ENCODE peak calls at places on chromosomes 12 and 14, in six cellular contexts. E is H1, P is SK-N-SH, F is GM12878, Z is HepG2, N is K562. S is an unnamed sample.

GRCh38 chr12:121792607-121793500 is 634 bp downstream of the RHOF start:
- DNase-seq in E (no peak), P (no peak), F (no peak), Z (peak; percentile 62), N (no peak), S (no peak)

GRCh38 chr14:71815110-71815509 is 117.1 kb upstream of the RGS6 start:
- DNase-seq in E (no peak), P (no peak), F (no peak), Z (no peak), N (no peak), S (no peak)

GRCh38 chr12:2693204-2693860 is 101.4 kb upstream of the FKBP4 start:
- DNase-seq in E (no peak), P (no peak), F (no peak), Z (no peak), N (no peak), S (no peak)

GRCh38 chr12:54479421-54479820 is 6.0 kb upstream of the GTSF1 start:
- DNase-seq in E (no peak), P (no peak), F (no peak), Z (no peak), N (no peak), S (no peak)

GRCh38 chr14:56858422-56858821 is 48.1 kb upstream of the OTX2 start:
- DNase-seq in E (no peak), P (no peak), F (no peak), Z (no peak), N (no peak), S (no peak)

GRCh38 chr12:76627346-76628135 is 68.0 kb upstream of the OSBPL8 start:
- DNase-seq in E (no peak), P (no peak), F (no peak), Z (no peak), N (no peak), S (no peak)

GRCh38 chr12:6089041-6089823 is 35.2 kb downstream of the VWF start:
- DNase-seq in E (no peak), P (no peak), F (no peak), Z (peak; percentile 56), N (no peak), S (no peak)

GRCh38 chr12:50110127-50110761 is 1.8 kb upstream of the COX14 start:
- DNase-seq in E (no peak), P (no peak), F (peak; percentile 50), Z (peak; percentile 86), N (peak; percentile 87), S (no peak)

GRCh38 chr12:92408072-92408900 is 262.6 kb upstream of the BTG1 start:
- DNase-seq in E (peak; percentile 23), P (peak; percentile 55), F (no peak), Z (peak; percentile 4), N (peak; percentile 38), S (peak; percentile 30)

DNA sequence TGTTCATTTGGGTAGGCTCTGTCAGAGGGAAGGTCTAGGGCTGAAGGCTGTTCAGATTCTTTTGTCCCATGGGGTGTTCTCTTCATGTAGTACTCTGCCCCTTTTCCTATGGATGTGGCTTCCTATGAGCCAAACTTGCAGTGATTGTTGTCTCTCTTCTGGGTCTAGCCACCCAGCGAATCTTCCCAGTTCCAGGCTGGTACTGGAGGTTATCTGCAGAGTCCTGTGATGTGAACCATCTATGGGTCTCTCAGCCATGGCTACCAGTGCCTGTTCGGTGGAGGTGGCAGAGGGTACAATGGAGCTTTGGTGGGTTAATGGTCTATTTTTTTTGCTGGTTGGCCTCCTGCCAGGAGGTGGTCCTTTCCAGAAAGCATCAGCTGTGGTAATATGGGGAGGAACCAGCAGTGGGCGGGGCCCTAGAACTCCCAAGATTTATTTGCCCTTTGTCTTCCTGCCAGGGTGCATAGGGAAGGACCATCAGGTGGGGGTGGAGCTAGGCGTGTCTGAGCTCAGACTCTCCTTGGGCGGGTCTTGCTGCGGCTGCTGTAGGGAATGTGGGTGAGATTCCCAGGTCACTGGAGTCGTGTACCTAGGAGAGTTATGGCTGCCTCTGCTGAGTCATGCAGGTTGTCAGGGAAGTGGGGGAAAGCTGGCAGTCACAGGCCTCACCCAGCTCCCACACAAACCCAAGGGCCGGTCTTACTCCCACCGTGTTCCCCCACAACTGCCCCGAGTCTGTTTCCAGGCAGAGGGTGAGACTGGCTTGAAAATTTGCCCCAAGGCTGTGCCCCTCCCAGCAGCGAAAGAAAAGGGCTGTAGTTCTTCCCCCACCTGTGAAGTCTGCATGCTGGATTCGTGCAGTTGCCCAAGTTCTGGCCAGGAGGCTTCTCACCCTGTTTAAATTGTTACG is 17.5 kb downstream of the MTRFR start:
- DNase-seq in E (no peak), P (no peak), F (no peak), Z (peak; percentile 45), N (peak; percentile 55), S (peak; percentile 71)
- TF ChIP-seq CHD2 in E (no peak), P (no peak), F (no peak), Z (no peak), N (no peak), S (no peak)

GRCh38 chr12:34395056-34396005 is 373.0 kb downstream of the ALG10 start:
- DNase-seq in E (no peak), P (peak; percentile 7), F (no peak), Z (no peak), N (no peak), S (no peak)

GRCh38 chr12:34394211-34395055 is 372.1 kb downstream of the ALG10 start:
- DNase-seq in E (no peak), P (peak; percentile 9), F (no peak), Z (no peak), N (no peak), S (no peak)

GRCh38 chr12:34392741-34393085 is 370.4 kb downstream of the ALG10 start:
- DNase-seq in E (no peak), P (no peak), F (no peak), Z (no peak), N (no peak), S (no peak)

GRCh38 chr12:34393086-34393820 is 371.0 kb downstream of the ALG10 start:
- DNase-seq in E (no peak), P (no peak), F (no peak), Z (no peak), N (no peak), S (no peak)

GRCh38 chr12:34393821-34394150 is 371.5 kb downstream of the ALG10 start:
- DNase-seq in E (no peak), P (peak; percentile 4), F (no peak), Z (no peak), N (no peak), S (no peak)
- TF ChIP-seq CHD2 in E (no peak), P (no peak), F (no peak), Z (no peak), N (no peak), S (no peak)

DNA sequence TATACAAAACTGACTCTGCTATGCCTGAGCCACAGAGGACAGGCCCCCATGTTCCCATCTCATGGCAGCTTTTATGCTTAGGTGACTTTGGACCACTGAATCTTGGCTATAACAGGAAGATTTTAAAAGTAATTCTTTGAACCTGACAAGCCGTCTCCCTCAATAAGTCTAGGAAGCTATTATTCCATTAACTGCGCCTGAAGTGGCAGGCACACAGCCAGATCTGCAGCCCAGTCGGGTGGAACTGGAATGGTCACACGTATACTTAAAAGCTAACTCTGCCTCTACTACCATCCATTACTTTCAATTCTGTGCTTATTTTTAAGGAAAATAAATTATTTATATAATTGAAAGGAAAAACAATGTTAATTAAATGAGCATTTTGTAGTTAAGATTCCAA is 6.8 kb downstream of the AREL1 start:
- DNase-seq in E (no peak), P (no peak), F (no peak), Z (no peak), N (no peak), S (no peak)
- TF ChIP-seq CHD2 in E (no peak), P (no peak), F (no peak), Z (no peak), N (no peak), S (no peak)

DNA sequence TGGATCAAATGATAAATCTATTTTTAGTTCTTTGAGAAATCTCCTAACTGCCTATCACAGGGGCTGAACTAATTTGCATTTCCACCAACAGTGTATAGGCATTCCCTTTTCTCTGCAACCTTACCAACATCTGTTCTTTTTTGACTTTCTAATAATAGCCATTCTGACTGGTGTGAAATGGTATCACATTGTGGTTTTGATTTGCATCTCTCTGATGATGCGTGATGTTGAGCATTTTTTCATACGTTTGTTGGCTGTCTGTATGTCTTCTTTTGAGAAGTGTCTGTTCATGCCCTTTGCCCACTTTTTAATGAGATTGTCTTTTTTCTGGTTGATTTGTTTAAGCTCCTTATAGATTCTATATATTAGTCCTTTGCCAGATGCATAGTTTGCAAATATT is 67.1 kb downstream of the IFNG-AS1 start:
- DNase-seq in E (no peak), P (no peak), F (no peak), Z (no peak), N (no peak), S (no peak)
- TF ChIP-seq CHD2 in E (no peak), P (no peak), F (no peak), Z (no peak), N (no peak), S (no peak)

GRCh38 chr14:68471029-68471963 is 321.6 kb downstream of the ZFP36L1 start:
- DNase-seq in E (peak; percentile 65), P (no peak), F (peak; percentile 51), Z (no peak), N (no peak), S (no peak)
- TF ChIP-seq CHD2 in E (no peak), P (no peak), F (no peak), Z (no peak), N (no peak), S (no peak)

DNA sequence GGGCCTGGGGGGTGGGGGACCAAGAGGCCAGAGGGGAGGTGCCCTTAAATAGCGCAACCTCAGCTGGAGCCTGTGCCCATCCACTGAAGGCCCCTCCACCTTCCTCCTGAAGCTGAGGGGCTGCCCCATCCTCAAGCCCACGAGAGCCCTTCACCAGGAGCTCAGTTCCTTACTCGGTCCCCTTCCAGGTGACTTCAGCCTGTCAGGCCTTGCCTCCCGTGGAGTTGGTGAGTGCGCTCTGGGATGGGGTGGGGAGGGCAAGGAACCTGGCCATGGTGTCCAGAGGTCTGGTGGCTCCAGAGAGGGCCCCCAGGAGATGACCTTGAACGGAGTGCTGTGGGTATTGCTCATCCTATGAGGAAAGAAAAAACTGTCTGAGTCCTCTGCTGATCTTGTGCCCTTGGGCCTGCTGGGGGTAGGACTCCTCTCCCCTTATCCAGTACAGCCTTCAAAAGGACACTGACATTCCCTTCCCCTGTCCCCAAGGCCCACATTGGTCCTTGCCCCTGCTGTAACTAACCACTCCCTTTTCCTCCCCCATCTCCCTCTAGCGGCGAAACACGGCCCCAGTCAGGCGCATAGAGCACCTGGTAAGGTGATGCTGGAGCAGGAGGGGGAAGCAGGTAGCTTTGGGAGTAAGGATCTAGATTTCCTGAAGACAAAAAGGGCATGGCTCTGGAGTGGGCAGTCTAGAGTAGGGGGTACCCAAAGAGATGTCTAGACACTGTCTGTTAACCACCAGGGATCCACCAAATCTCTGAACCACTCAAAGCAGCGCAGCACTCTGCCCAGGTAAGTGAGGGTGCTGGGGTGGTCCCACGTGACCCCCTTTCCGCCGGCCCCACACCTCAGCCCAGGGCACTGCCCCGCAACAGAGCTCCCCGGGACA is 3.6 kb downstream of the TNS2 start:
- DNase-seq in E (no peak), P (no peak), F (no peak), Z (peak; percentile 77), N (peak; percentile 45), S (peak; percentile 70)
- TF ChIP-seq CHD2 in E (no peak), P (no peak), F (no peak), Z (no peak), N (no peak), S (no peak)

S was measured in A549.